ENCODE peak calls at places on chromosomes 6 and 20, in six cellular contexts. F is left ventricle myocardium inferior, V is astrocyte of the cerebellum, P is GM20000, M is PC-9, S is SK-N-SH. C is an unnamed sample.

GRCh38 chr6:131216277-131216676 is 81.0 kb downstream of the AKAP7 start:
- DNase-seq in S (no peak), P (no peak), V (no peak), F (no peak), M (no peak), C (no peak)

GRCh38 chr6:135195522-135195921 is 14.4 kb downstream of the MYB start:
- DNase-seq in M (no peak), P (no peak), S (no peak), V (no peak), F (no peak), C (no peak)

GRCh38 chr20:62804021-62804631 is 509 bp upstream of the OGFR start:
- DNase-seq in F (no peak), P (peak; percentile 58), S (peak; percentile 64), V (no peak), M (no peak), C (no peak)

GRCh38 chr6:168304752-168305015 is 14.9 kb downstream of the DACT2 start:
- DNase-seq in S (no peak), V (no peak), F (no peak), M (no peak), P (no peak), C (no peak)

GRCh38 chr6:42756713-42757112 is 10.8 kb upstream of the TBCC start:
- DNase-seq in F (no peak), M (no peak), S (no peak), V (no peak), P (no peak), C (no peak)

GRCh38 chr6:36028088-36028886 is 679 bp downstream of the MAPK14 start:
- DNase-seq in S (peak; percentile 41), P (peak; percentile 44), V (no peak), M (peak; percentile 32), F (peak; percentile 32), C (no peak)

GRCh38 chr6:14039038-14039437 is 78.5 kb upstream of the CD83 start:
- DNase-seq in P (no peak), V (no peak), S (no peak), F (no peak), M (no peak), C (no peak)

GRCh38 chr6:100482698-100483097 is 18.0 kb upstream of the SIM1 start:
- DNase-seq in M (no peak), F (no peak), P (no peak), V (no peak), S (no peak), C (no peak)

GRCh38 chr6:115514656-115515055 is 546.0 kb downstream of the FRK start:
- DNase-seq in M (no peak), S (no peak), P (no peak), V (no peak), F (no peak), C (peak; percentile 23)

GRCh38 chr6:34284563-34285545 is 36.0 kb upstream of the SMIM29 start:
- DNase-seq in V (peak; percentile 23), F (peak; percentile 70), S (no peak), M (no peak), P (no peak), C (no peak)

GRCh38 chr20:31595654-31596411 is 9.3 kb upstream of the ID1 start:
- DNase-seq in S (peak; percentile 90), F (peak; percentile 89), P (no peak), M (peak; percentile 60), V (no peak), C (no peak)

GRCh38 chr6:3593161-3593560 is 136.3 kb upstream of the SLC22A23 start:
- DNase-seq in F (no peak), S (no peak), M (no peak), P (no peak), V (no peak), C (no peak)
- TF ChIP-seq CTCF in F (no peak), S (no peak), M (no peak), P (no peak), V (no peak), C (no peak)

GRCh38 chr6:155154158-155154830 is 109.5 kb upstream of the CLDN20 start:
- DNase-seq in S (peak; percentile 84), F (no peak), M (peak; percentile 32), V (peak; percentile 81), P (no peak), C (peak; percentile 65)

GRCh38 chr6:155147958-155148663 is 115.7 kb upstream of the CLDN20 start:
- DNase-seq in V (no peak), M (no peak), F (no peak), P (no peak), S (no peak), C (no peak)

GRCh38 chr6:155155787-155156447 is 107.9 kb upstream of the CLDN20 start:
- DNase-seq in F (no peak), S (no peak), M (no peak), P (no peak), V (no peak), C (no peak)

GRCh38 chr6:155150967-155151671 is 112.7 kb upstream of the CLDN20 start:
- DNase-seq in S (no peak), F (no peak), V (no peak), P (no peak), M (no peak), C (no peak)

GRCh38 chr6:155152211-155153076 is 111.4 kb upstream of the CLDN20 start:
- DNase-seq in M (no peak), V (no peak), F (no peak), S (no peak), P (no peak), C (no peak)
- TF ChIP-seq CTCF in M (no peak), V (no peak), F (no peak), S (peak; percentile 10), P (no peak), C (peak; percentile 53)

GRCh38 chr6:125153541-125154183 is at the start of gene TPD52L1:
- DNase-seq in F (peak; percentile 81), V (peak; percentile 34), S (peak; percentile 75), M (peak; percentile 84), P (peak; percentile 82), C (peak; percentile 47)
- TF ChIP-seq CTCF in F (peak; percentile 91), V (peak; percentile 95), S (peak; percentile 77), M (peak; percentile 97), P (peak; percentile 99), C (peak; percentile 95)

GRCh38 chr6:6176132-6176531 is 144.3 kb downstream of the F13A1 start:
- DNase-seq in M (no peak), V (no peak), P (no peak), S (no peak), F (no peak), C (no peak)

GRCh38 chr6:6176829-6177228 is 143.6 kb downstream of the F13A1 start:
- DNase-seq in F (no peak), P (no peak), M (no peak), V (no peak), S (no peak), C (no peak)

GRCh38 chr6:6177754-6178153 is 142.7 kb downstream of the F13A1 start:
- DNase-seq in F (no peak), P (no peak), V (no peak), S (no peak), M (no peak), C (no peak)

GRCh38 chr6:6178795-6179194 is 141.7 kb downstream of the F13A1 start:
- DNase-seq in V (no peak), S (no peak), F (no peak), P (no peak), M (no peak), C (no peak)

GRCh38 chr6:6179858-6180257 is 140.6 kb downstream of the F13A1 start:
- DNase-seq in M (no peak), F (no peak), P (no peak), S (no peak), V (no peak), C (no peak)
- TF ChIP-seq CTCF in M (no peak), F (no peak), P (no peak), S (no peak), V (no peak), C (no peak)

GRCh38 chr6:37566209-37566859 is 66.6 kb upstream of the CCDC167 start:
- DNase-seq in M (peak; percentile 54), V (no peak), F (peak; percentile 47), S (peak; percentile 94), P (peak; percentile 87), C (no peak)

GRCh38 chr6:37561361-37561760 is 61.7 kb upstream of the CCDC167 start:
- DNase-seq in S (no peak), P (no peak), F (no peak), M (no peak), V (no peak), C (no peak)

GRCh38 chr6:37569999-37570776 is 70.5 kb upstream of the CCDC167 start:
- DNase-seq in M (no peak), S (no peak), V (no peak), P (no peak), F (no peak), C (no peak)

GRCh38 chr6:37569317-37569716 is 69.6 kb upstream of the CCDC167 start:
- DNase-seq in P (no peak), M (no peak), V (no peak), F (no peak), S (no peak), C (no peak)

DNA sequence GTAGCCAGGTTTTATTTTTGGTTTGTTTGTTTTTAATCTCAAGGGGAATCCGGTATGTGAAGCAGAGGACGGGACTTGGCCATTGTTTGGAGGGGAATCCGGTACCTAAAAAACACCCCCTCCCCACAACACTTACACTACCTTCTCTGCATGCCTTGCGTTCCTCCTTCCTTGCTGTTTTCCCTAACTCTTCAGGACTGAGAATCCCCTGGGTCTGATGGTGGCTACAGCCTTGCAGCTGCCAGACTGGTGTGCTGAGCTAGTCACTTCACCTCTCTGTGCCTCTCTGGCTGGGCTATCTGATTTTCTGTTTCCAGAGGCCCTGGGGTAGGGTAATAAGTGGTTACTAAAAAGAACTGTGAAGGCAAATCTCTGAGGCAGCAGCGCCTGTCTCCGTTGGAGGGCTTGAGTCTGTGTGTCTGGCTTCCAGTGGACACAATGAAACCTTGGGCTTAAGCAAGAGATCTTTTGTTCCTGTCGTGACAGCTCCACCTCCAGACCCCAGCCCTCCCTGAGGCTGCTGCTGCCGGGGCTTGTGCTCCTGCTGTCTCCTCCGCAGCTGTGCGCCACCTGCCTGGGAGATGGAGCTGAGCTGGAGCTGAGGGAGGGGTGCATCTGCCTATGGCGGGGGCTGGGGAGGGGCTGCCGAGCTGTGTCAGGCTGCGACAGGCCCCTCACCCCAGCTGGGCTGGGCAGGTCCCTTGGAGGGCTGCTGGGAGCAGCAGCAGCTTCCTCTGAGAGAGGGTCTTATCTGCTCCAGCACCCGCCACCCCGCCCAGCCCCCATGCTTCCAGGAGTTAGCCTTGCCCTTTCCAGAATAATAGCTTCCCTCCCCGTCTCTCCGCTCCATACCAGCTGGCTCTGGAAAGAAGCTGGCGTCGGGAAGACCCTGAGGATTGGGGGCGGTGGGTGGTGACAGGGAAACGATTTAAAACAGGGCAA is 65.8 kb upstream of the CCDC167 start:
- DNase-seq in F (no peak), M (no peak), V (no peak), P (peak; percentile 54), S (peak; percentile 87), C (no peak)
- TF ChIP-seq CTCF in F (no peak), M (no peak), V (peak; percentile 39), P (peak; percentile 23), S (no peak), C (peak; percentile 39)

GRCh38 chr6:71345505-71345904 is 56.9 kb downstream of the OGFRL1 start:
- DNase-seq in F (no peak), M (no peak), P (no peak), S (no peak), V (no peak), C (no peak)
- TF ChIP-seq CTCF in F (no peak), M (no peak), P (no peak), S (no peak), V (no peak), C (no peak)

GRCh38 chr6:53312355-53312754 is 36.4 kb downstream of the ELOVL5 start:
- DNase-seq in P (no peak), M (no peak), V (no peak), F (no peak), S (peak; percentile 44), C (no peak)
- TF ChIP-seq CTCF in P (no peak), M (no peak), V (no peak), F (no peak), S (no peak), C (no peak)